ENCODE peak calls at places on chromosomes 12 and 14, in four cellular contexts. One of them, this sample, is unnamed.

GRCh38 chr14:78530078-78530477 is 359.9 kb downstream of the NRXN3 start:
- DNase-seq in fibroblast of mammary gland: peak; percentile 22
- DNase-seq in cardiac muscle cell: peak; percentile 83
- DNase-seq in heart left ventricle: no peak
- DNase-seq in this sample: no peak

GRCh38 chr14:91693342-91693741 is 38.5 kb downstream of the CATSPERB start:
- DNase-seq in heart left ventricle: no peak
- DNase-seq in fibroblast of mammary gland: peak; percentile 88
- DNase-seq in cardiac muscle cell: no peak
- DNase-seq in this sample: no peak

GRCh38 chr12:93851245-93851665 is 174.1 kb downstream of the CRADD start:
- DNase-seq in fibroblast of mammary gland: no peak
- DNase-seq in heart left ventricle: no peak
- DNase-seq in cardiac muscle cell: no peak
- DNase-seq in this sample: peak; percentile 41

GRCh38 chr14:49546766-49547165 is 39.4 kb downstream of the RPS29 start:
- DNase-seq in cardiac muscle cell: no peak
- DNase-seq in heart left ventricle: no peak
- DNase-seq in fibroblast of mammary gland: peak; percentile 21
- DNase-seq in this sample: no peak

GRCh38 chr12:123058471-123058870 is 78.0 kb downstream of the ARL6IP4 start:
- DNase-seq in cardiac muscle cell: no peak
- DNase-seq in heart left ventricle: no peak
- DNase-seq in fibroblast of mammary gland: no peak
- DNase-seq in this sample: no peak

GRCh38 chr14:54665938-54666337 is 99.0 kb downstream of the SAMD4A start:
- DNase-seq in fibroblast of mammary gland: no peak
- DNase-seq in cardiac muscle cell: no peak
- DNase-seq in heart left ventricle: no peak
- DNase-seq in this sample: no peak

GRCh38 chr14:105005329-105005928 is 15.5 kb downstream of the CDCA4 start:
- DNase-seq in heart left ventricle: no peak
- DNase-seq in cardiac muscle cell: no peak
- DNase-seq in fibroblast of mammary gland: no peak
- DNase-seq in this sample: no peak

GRCh38 chr14:42428996-42429395 is 822.3 kb downstream of the LRFN5 start:
- DNase-seq in cardiac muscle cell: no peak
- DNase-seq in heart left ventricle: no peak
- DNase-seq in fibroblast of mammary gland: no peak
- DNase-seq in this sample: no peak

GRCh38 chr12:13307143-13307831 is 110.8 kb downstream of the EMP1 start:
- DNase-seq in fibroblast of mammary gland: peak; percentile 50
- DNase-seq in heart left ventricle: no peak
- DNase-seq in cardiac muscle cell: no peak
- DNase-seq in this sample: no peak

GRCh38 chr12:40308851-40309420 is 84.1 kb downstream of the LRRK2 start:
- DNase-seq in cardiac muscle cell: no peak
- DNase-seq in fibroblast of mammary gland: no peak
- DNase-seq in heart left ventricle: no peak
- DNase-seq in this sample: no peak

GRCh38 chr12:27034607-27035293 is 12.4 kb downstream of the MED21 start:
- DNase-seq in heart left ventricle: no peak
- DNase-seq in fibroblast of mammary gland: no peak
- DNase-seq in cardiac muscle cell: no peak
- DNase-seq in this sample: no peak

DNA sequence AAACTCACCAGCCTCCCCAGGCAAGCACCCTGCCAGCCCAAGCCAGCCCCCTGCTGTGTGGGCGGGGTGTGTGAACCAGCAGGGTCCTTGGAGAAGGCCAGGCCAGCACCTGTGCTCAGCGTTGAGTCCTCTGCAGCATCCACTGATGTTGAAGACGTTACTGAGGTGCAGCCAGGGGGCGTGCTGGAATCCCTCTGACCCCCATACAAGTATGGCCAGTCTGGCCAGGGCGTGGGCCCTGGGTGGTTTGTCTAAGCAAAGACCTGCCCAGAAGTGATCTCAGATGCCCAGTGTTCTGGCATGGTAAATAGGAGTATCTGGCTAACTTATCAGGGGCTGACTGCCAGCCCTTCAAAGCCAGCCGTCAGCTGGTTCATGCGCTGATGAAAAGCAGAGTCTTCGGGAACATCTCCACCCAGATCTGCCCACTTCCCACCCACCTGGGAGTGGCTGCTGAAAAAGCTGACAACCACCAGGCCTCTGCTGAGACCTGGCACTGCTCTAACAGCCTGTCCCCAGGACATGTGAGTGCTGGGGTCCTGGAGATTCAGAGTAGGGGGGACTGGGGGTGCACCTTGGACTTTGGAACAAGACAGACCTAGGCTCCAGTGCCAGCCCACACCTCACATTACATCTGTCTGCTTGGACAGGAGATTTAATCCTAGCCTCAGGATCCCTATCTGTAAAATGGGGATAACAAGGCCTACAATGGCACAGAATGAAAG is 41.1 kb downstream of the ACTN1 start:
- DNase-seq in heart left ventricle: peak; percentile 78
- DNase-seq in fibroblast of mammary gland: peak; percentile 42
- DNase-seq in cardiac muscle cell: peak; percentile 61
- DNase-seq in this sample: no peak
- TF ChIP-seq CTCF in heart left ventricle: peak; percentile 13
- TF ChIP-seq CTCF in fibroblast of mammary gland: peak; percentile 39
- TF ChIP-seq CTCF in cardiac muscle cell: peak; percentile 38
- TF ChIP-seq CTCF in this sample: no peak

DNA sequence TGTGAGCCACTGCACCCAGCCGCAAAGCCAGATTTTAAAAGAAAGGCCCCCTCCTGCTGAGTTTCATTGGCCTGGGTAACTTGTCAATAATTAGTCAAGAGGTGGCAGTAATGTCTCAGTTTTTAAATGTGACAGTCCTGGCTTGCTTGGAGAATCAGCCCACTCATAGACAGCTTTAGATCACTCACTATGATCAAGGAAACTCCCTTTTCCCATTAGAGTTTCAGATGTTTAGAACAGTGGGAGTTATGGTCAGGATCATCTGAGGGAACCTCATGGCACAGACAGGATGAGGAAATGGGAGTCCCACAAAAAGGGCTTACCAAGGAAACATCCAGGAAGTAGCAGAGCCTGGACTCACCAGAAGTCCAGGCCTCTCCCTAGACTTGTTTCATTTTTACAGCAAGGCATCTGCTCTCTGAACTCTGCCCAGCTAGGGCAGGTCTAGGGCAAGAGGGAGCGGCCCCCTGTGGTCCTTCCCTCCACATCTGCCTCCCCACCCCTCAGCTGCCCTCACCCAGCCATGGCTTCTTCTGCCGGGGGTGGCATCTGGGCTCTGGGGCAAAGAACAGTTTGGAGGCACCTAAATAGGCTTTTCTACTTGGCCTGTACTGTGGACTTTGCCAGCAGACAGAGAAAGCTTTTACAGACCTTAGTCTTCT is 11.2 kb downstream of the BCL2L14 start:
- DNase-seq in heart left ventricle: no peak
- DNase-seq in cardiac muscle cell: peak; percentile 13
- DNase-seq in fibroblast of mammary gland: peak; percentile 66
- DNase-seq in this sample: no peak
- TF ChIP-seq CTCF in heart left ventricle: peak; percentile 32
- TF ChIP-seq CTCF in cardiac muscle cell: peak; percentile 26
- TF ChIP-seq CTCF in fibroblast of mammary gland: peak; percentile 29
- TF ChIP-seq CTCF in this sample: no peak

DNA sequence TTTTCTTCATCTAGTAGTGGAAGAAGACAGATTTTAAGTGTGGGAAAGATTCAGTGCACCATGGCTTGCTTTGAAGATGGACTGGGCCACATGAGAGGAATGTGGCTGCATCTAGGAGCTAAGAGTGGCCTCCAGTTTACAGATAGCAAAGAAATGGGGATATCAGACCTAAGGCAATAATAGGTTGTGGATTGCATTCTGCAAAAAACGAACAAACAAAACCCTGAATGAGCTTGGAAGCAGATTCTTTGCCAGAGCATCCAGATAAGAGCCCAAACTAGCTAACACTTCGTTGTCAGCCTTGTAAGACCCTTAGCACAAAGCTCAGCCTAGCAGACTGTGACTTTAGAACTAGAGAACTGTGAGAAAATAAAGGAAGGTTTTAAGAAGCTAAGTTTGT is 9.6 kb downstream of the ATXN7L3B start:
- DNase-seq in fibroblast of mammary gland: no peak
- DNase-seq in cardiac muscle cell: no peak
- DNase-seq in heart left ventricle: no peak
- DNase-seq in this sample: no peak
- TF ChIP-seq CTCF in fibroblast of mammary gland: no peak
- TF ChIP-seq CTCF in cardiac muscle cell: no peak
- TF ChIP-seq CTCF in heart left ventricle: no peak
- TF ChIP-seq CTCF in this sample: no peak

GRCh38 chr12:127893875-127894635 is 372.9 kb upstream of the TMEM132C start:
- DNase-seq in fibroblast of mammary gland: no peak
- DNase-seq in heart left ventricle: no peak
- DNase-seq in cardiac muscle cell: peak; percentile 33
- DNase-seq in this sample: no peak
- TF ChIP-seq CTCF in fibroblast of mammary gland: peak; percentile 15
- TF ChIP-seq CTCF in heart left ventricle: no peak
- TF ChIP-seq CTCF in cardiac muscle cell: no peak
- TF ChIP-seq CTCF in this sample: no peak

GRCh38 chr14:89841855-89842254 is 112.7 kb downstream of the EFCAB11 start:
- DNase-seq in heart left ventricle: no peak
- DNase-seq in fibroblast of mammary gland: no peak
- DNase-seq in cardiac muscle cell: no peak
- DNase-seq in this sample: no peak

GRCh38 chr14:89844508-89844907 is 110.0 kb downstream of the EFCAB11 start:
- DNase-seq in heart left ventricle: no peak
- DNase-seq in fibroblast of mammary gland: no peak
- DNase-seq in cardiac muscle cell: no peak
- DNase-seq in this sample: no peak

GRCh38 chr14:89848165-89848564 is 106.4 kb downstream of the EFCAB11 start:
- DNase-seq in heart left ventricle: no peak
- DNase-seq in cardiac muscle cell: no peak
- DNase-seq in fibroblast of mammary gland: peak; percentile 21
- DNase-seq in this sample: no peak

GRCh38 chr14:89842852-89843251 is 111.7 kb downstream of the EFCAB11 start:
- DNase-seq in heart left ventricle: no peak
- DNase-seq in fibroblast of mammary gland: no peak
- DNase-seq in cardiac muscle cell: no peak
- DNase-seq in this sample: no peak

DNA sequence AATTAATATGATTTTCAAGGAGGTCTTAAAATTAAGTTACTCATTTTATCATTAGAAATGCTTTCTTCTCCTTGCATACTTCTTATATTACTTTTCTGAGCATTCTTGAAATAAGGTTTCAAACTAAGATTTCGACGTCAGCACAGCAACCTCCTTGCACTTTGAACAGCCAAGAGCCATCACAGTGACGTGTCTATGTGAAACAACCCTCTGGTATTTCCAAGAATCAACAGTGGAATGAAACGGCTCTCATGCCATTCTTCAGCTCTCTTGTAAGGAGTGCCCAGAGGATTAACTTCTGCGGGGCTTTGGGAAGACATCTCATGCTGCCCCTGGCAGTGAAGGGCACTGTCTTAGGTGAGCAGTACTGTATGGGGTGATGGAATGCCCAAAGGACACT is 109.2 kb downstream of the EFCAB11 start:
- DNase-seq in fibroblast of mammary gland: peak; percentile 56
- DNase-seq in heart left ventricle: no peak
- DNase-seq in cardiac muscle cell: no peak
- DNase-seq in this sample: no peak
- TF ChIP-seq CTCF in fibroblast of mammary gland: no peak
- TF ChIP-seq CTCF in heart left ventricle: no peak
- TF ChIP-seq CTCF in cardiac muscle cell: no peak
- TF ChIP-seq CTCF in this sample: no peak

DNA sequence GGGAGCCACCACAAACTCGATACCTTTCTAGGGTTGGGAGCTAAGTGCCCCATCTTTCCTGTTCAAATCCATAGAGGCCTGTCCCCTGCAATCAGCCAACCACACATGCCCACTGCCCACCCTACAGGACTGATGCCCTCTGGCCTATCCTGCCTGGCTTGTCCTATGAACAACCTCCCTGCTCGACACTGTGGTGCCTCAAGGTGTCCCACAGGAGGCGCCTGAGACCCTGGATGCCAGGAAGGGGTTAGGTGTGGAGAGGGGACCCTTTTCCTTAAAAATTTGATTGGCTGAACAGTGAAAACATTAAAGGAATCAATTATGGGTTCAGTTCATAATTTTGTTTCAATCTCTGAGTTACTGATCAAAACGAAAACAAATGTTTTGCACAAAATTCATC is 97.3 kb upstream of the FZD10 start:
- DNase-seq in heart left ventricle: no peak
- DNase-seq in fibroblast of mammary gland: no peak
- DNase-seq in cardiac muscle cell: no peak
- DNase-seq in this sample: no peak
- TF ChIP-seq CTCF in heart left ventricle: no peak
- TF ChIP-seq CTCF in fibroblast of mammary gland: no peak
- TF ChIP-seq CTCF in cardiac muscle cell: no peak
- TF ChIP-seq CTCF in this sample: no peak

GRCh38 chr12:43283206-43283605 is 268.8 kb downstream of the ADAMTS20 start:
- DNase-seq in heart left ventricle: no peak
- DNase-seq in fibroblast of mammary gland: peak; percentile 59
- DNase-seq in cardiac muscle cell: no peak
- DNase-seq in this sample: no peak
- TF ChIP-seq CTCF in heart left ventricle: no peak
- TF ChIP-seq CTCF in fibroblast of mammary gland: no peak
- TF ChIP-seq CTCF in cardiac muscle cell: no peak
- TF ChIP-seq CTCF in this sample: no peak

DNA sequence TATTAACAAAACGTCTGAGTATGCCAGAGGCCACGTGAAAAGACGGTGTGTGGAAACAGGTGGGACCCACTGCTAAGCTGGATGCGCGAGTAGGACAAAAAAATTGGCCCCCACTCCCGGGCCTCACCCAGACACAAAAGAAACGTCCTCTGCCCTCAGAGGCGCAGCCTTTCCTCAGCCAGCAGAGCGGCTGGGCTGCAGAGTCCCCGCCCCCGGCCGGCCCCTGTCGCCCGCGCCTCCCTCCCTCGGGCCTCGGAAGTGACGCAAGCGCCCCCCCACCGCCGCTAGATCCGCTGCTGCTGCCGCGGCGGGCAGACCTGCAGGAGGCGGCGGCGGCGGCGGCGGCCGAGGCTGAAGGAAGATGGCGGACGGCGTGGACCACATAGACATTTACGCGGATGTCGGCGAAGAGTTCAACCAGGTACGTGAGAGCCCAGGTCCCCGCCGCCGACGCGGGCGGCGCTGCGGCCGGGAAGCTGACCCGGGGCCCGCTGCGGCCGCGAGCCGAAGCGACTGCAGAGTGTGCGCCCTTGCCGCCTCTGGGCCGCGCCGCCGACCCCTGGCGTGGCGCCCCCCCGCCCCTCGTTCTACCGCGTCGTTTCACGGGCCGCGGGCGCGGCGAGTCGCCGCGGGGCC is at the start of gene CPSF6:
- DNase-seq in fibroblast of mammary gland: peak; percentile 82
- DNase-seq in cardiac muscle cell: peak; percentile 98
- DNase-seq in heart left ventricle: peak; percentile 97
- DNase-seq in this sample: peak; percentile 96
- TF ChIP-seq CTCF in fibroblast of mammary gland: no peak
- TF ChIP-seq CTCF in cardiac muscle cell: no peak
- TF ChIP-seq CTCF in heart left ventricle: no peak
- TF ChIP-seq CTCF in this sample: no peak

GRCh38 chr14:94707494-94707893 is 62.4 kb downstream of the GSC start:
- DNase-seq in cardiac muscle cell: no peak
- DNase-seq in heart left ventricle: no peak
- DNase-seq in fibroblast of mammary gland: no peak
- DNase-seq in this sample: no peak
- TF ChIP-seq CTCF in cardiac muscle cell: no peak
- TF ChIP-seq CTCF in heart left ventricle: no peak
- TF ChIP-seq CTCF in fibroblast of mammary gland: no peak
- TF ChIP-seq CTCF in this sample: no peak

This sample was measured in natural killer cell.